ENCODE peak calls at places on chromosomes 11 and 22, in nine cellular contexts. F is hepatocyte, X is tibial artery, E is fibroblast of lung, Q is pancreas, R is A549, K is dorsolateral prefrontal cortex, P is psoas muscle, Z is body of pancreas. V is an unnamed sample.

GRCh38 chr11:127454856-127455255 is 454.3 kb upstream of the KIRREL3 start:
- DNase-seq in F (peak), X (no peak), E (no peak), Q (no peak), R (no peak), K (no peak), P (no peak), Z (no peak), V (no peak)

GRCh38 chr22:19629720-19630419 is 84.4 kb upstream of the SEPTIN5 start:
- DNase-seq in F (peak), X (peak), E (peak), Q (peak), R (peak), K (peak), P (peak), Z (peak), V (peak)

GRCh38 chr11:61495801-61496601 is 12.5 kb upstream of the LRRC10B start:
- DNase-seq in F (no peak), X (no peak), E (peak), Q (no peak), R (no peak), K (peak), P (no peak), Z (peak), V (no peak)

GRCh38 chr11:2083411-2083810 is 55.8 kb downstream of the IGF2 start:
- DNase-seq in F (no peak), X (no peak), E (no peak), Q (no peak), R (no peak), K (no peak), P (no peak), Z (no peak), V (no peak)

GRCh38 chr11:113162590-113162961 is 151.8 kb upstream of the TTC12 start:
- DNase-seq in F (no peak), X (no peak), E (no peak), Q (no peak), R (no peak), K (peak), P (no peak), Z (no peak), V (no peak)

GRCh38 chr22:39318507-39319283 is 728 bp downstream of the RPL3 start:
- DNase-seq in F (peak), X (no peak), E (peak), Q (no peak), R (no peak), K (no peak), P (peak), Z (no peak), V (no peak)

GRCh38 chr11:10602945-10603344 is 34.5 kb upstream of the LYVE1 start:
- DNase-seq in F (no peak), X (no peak), E (no peak), Q (no peak), R (no peak), K (no peak), P (no peak), Z (no peak), V (no peak)

GRCh38 chr11:630871-631270 is 3.9 kb upstream of the SCT start:
- DNase-seq in F (no peak), X (no peak), E (no peak), Q (no peak), R (no peak), K (no peak), P (no peak), Z (no peak), V (no peak)

GRCh38 chr11:68938816-68939582 is 35.3 kb downstream of the IGHMBP2 start:
- DNase-seq in F (no peak), X (no peak), E (no peak), Q (no peak), R (no peak), K (no peak), P (no peak), Z (no peak), V (no peak)

GRCh38 chr11:27621440-27622161 is 78.7 kb downstream of the BDNF start:
- DNase-seq in F (no peak), X (no peak), E (peak), Q (no peak), R (no peak), K (no peak), P (no peak), Z (no peak), V (no peak)

GRCh38 chr22:35126993-35127392 is 61.0 kb downstream of the ISX start:
- DNase-seq in F (no peak), X (no peak), E (no peak), Q (no peak), R (no peak), K (no peak), P (no peak), Z (no peak), V (no peak)

GRCh38 chr22:42364641-42365336 is 67.4 kb downstream of the NFAM1 start:
- DNase-seq in F (no peak), X (no peak), E (peak), Q (no peak), R (no peak), K (no peak), P (no peak), Z (peak), V (no peak)

GRCh38 chr11:35347921-35348331 is 71.4 kb downstream of the SLC1A2 start:
- DNase-seq in F (peak), X (no peak), E (peak), Q (no peak), R (no peak), K (no peak), P (no peak), Z (no peak), V (no peak)

GRCh38 chr22:44580756-44581435 is 82.9 kb upstream of the RTL6 start:
- DNase-seq in F (no peak), X (peak), E (no peak), Q (no peak), R (no peak), K (peak), P (no peak), Z (no peak), V (no peak)

GRCh38 chr11:69014084-69014935 is 1.3 kb upstream of the MRGPRF start:
- DNase-seq in F (peak), X (peak), E (peak), Q (no peak), R (no peak), K (no peak), P (peak), Z (no peak), V (no peak)

GRCh38 chr11:45895553-45896259 is 10.3 kb downstream of the MAPK8IP1 start:
- DNase-seq in F (no peak), X (no peak), E (no peak), Q (no peak), R (no peak), K (no peak), P (peak), Z (no peak), V (no peak)

GRCh38 chr11:114060402-114061052 is 1.0 kb downstream of the ZBTB16 start:
- DNase-seq in F (peak), X (no peak), E (no peak), Q (peak), R (no peak), K (no peak), P (peak), Z (peak), V (peak)

GRCh38 chr11:36417154-36417553 is 92.9 kb downstream of the TRAF6 start:
- DNase-seq in F (no peak), X (no peak), E (no peak), Q (no peak), R (no peak), K (no peak), P (no peak), Z (no peak), V (no peak)

GRCh38 chr11:36073411-36074203 is 129.7 kb downstream of the LDLRAD3 start:
- DNase-seq in F (peak), X (no peak), E (peak), Q (peak), R (no peak), K (peak), P (peak), Z (peak), V (no peak)

GRCh38 chr11:102436546-102436945 is 16.0 kb downstream of the TMEM123 start:
- DNase-seq in F (no peak), X (no peak), E (peak), Q (no peak), R (no peak), K (no peak), P (no peak), Z (no peak), V (no peak)

GRCh38 chr11:102926946-102927623 is 28.4 kb downstream of the MMP13 start:
- DNase-seq in F (no peak), X (no peak), E (no peak), Q (no peak), R (no peak), K (no peak), P (no peak), Z (no peak), V (no peak)

GRCh38 chr22:50398698-50399648 is 55.8 kb downstream of the PPP6R2 start:
- DNase-seq in F (no peak), X (no peak), E (no peak), Q (peak), R (peak), K (no peak), P (no peak), Z (peak), V (no peak)

GRCh38 chr22:39115976-39116621 is 19.1 kb downstream of the APOBEC3H start:
- DNase-seq in F (no peak), X (no peak), E (no peak), Q (no peak), R (no peak), K (no peak), P (peak), Z (no peak), V (no peak)

GRCh38 chr11:72637198-72637597 is 37.0 kb downstream of the PDE2A start:
- DNase-seq in F (no peak), X (no peak), E (no peak), Q (no peak), R (no peak), K (no peak), P (no peak), Z (no peak), V (no peak)

GRCh38 chr22:44445731-44446130 is 52.3 kb downstream of the RTL6 start:
- DNase-seq in F (no peak), X (peak), E (peak), Q (no peak), R (no peak), K (no peak), P (no peak), Z (no peak), V (no peak)

DNA sequence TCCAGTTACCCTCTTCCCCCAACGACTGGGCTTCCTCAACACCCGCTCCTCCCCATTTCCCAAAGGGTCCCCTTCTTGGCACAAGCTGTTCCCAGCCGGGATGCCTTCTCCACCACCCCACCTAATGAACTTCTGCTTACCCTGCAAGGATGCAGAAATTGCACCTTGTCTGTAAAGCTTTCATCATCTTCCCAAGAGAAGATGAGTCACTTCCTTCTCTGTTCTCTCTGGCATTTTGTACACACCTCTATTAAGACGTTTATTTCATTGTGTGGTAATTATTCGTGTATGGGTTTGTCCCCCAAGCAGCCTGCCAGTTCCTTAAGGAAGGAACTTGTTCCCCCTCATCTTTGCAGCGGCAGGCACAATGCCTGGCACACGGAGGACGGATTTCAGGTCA is 351.1 kb downstream of the CADM1 start:
- DNase-seq in F (no peak), X (no peak), E (peak), Q (no peak), R (peak), K (no peak), P (no peak), Z (no peak), V (peak)
- TF ChIP-seq CTCF in F (no peak), X (no peak), E (no peak), Q (no peak), R (no peak), K (no peak), P (no peak), Z (no peak), V (no peak)

GRCh38 chr11:126059238-126059761 is 3.4 kb downstream of the CDON start:
- DNase-seq in F (no peak), X (no peak), E (no peak), Q (no peak), R (no peak), K (no peak), P (no peak), Z (no peak), V (no peak)
- H3K27ac ChIP-seq in F (peak), X (no peak), E (no peak), Q (no peak), R (no peak), K (no peak), P (no peak), Z (no peak), V (no peak)

DNA sequence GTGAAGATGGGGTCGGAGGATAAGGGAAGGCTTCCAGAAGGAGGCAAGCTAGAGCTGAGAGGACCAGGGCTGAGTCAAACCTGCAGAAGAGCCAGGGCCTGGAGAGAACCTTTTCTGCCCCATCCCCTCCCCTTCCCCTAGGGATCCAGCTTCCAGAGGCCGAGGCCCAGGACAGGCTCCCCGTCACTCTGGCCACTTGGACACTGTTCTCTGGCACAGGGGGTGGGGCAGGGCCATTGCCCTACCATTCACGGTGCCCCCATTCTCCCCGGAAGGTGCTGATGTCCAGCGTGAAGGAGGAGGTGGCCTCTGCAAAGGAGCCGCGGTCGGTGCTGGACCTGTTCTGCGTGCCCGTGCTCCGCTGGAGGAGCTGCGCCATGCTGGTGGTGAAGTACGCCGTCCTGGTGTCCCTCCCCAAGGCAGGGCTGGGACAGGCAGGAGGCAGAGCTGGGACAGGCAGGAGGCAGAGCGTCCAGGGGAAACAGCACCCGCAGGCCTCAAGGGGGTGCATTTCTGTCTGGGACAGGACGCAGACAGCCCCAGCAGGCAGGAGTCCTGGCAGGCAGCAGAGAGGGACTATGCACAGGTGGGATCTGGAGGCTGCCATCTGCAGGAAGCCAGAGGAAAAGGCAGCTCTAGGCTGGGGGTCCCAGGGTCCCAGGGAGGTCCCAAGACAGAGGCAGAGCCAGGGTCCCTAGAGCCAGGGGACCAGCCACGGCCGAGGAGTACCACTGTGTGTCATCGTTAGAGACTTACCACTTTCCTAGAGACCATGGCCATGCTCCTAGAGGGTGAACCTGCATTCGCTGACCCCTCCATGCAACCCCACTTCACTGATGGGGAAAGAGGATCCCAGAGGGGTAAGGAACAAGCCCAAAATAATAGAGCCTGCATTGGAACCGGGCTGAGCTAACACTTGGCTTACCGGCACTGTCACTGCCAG is 25.8 kb upstream of the SLC22A12 start:
- DNase-seq in F (no peak), X (peak), E (no peak), Q (no peak), R (peak), K (no peak), P (no peak), Z (no peak), V (no peak)
- TF ChIP-seq CTCF in F (peak), X (no peak), E (no peak), Q (no peak), R (peak), K (no peak), P (no peak), Z (no peak), V (no peak)

GRCh38 chr22:46802608-46803027 is 40.2 kb downstream of the TBC1D22A start:
- DNase-seq in F (no peak), X (peak), E (no peak), Q (no peak), R (no peak), K (no peak), P (no peak), Z (no peak), V (no peak)
- H3K27ac ChIP-seq in F (no peak), X (no peak), E (no peak), Q (no peak), R (no peak), K (no peak), P (no peak), Z (no peak), V (peak)

GRCh38 chr11:57322881-57323467 is 1.8 kb downstream of the TNKS1BP1 start:
- DNase-seq in F (no peak), X (no peak), E (no peak), Q (no peak), R (no peak), K (no peak), P (peak), Z (no peak), V (peak)
- TF ChIP-seq CTCF in F (no peak), X (no peak), E (no peak), Q (no peak), R (no peak), K (no peak), P (no peak), Z (no peak), V (no peak)